ENCODE peak calls at places on chromosomes 7 and 10, in six cellular contexts. N is tibial nerve; Q is effector memory CD4-positive, alpha-beta T cell; O is activated CD8-positive, alpha-beta memory T cell treated with anti-CD3 and anti-CD28 coated beads for 24 hours; C is A172; B is AG10803. J is an unnamed sample.
A peak's percentile ranks its signal among the peaks of the same experiment; 100 is the strongest.

GRCh38 chr10:15562578-15562977 is 157.1 kb downstream of the ITGA8 start:
- DNase-seq in N (no peak), Q (no peak), O (no peak), C (no peak), B (no peak), J (no peak)

GRCh38 chr7:29563590-29564454 is at the start of gene PRR15:
- DNase-seq in N (no peak), Q (no peak), O (no peak), C (peak; percentile 12), B (no peak), J (peak; percentile 50)

GRCh38 chr7:133365892-133366291 is 113.0 kb downstream of the EXOC4 start:
- DNase-seq in N (no peak), Q (no peak), O (no peak), C (peak; percentile 21), B (peak; percentile 14), J (peak; percentile 58)

GRCh38 chr7:56537952-56538351 is 421.7 kb upstream of the NUPR2 start:
- DNase-seq in N (no peak), Q (no peak), O (no peak), C (no peak), B (no peak), J (no peak)

GRCh38 chr7:74475243-74475986 is 21.7 kb downstream of the GTF2IRD1 start:
- DNase-seq in N (no peak), Q (no peak), O (no peak), C (no peak), B (no peak), J (no peak)

GRCh38 chr7:99618726-99619125 is 2.0 kb downstream of the ZSCAN25 start:
- DNase-seq in N (no peak), Q (no peak), O (peak; percentile 26), C (peak; percentile 58), B (peak; percentile 55), J (no peak)

GRCh38 chr10:59513558-59513957 is 151.2 kb upstream of the FAM13C start:
- DNase-seq in N (no peak), Q (no peak), O (no peak), C (no peak), B (no peak), J (peak; percentile 60)

GRCh38 chr7:103524042-103524907 is 78.3 kb upstream of the SLC26A5 start:
- DNase-seq in N (no peak), Q (no peak), O (no peak), C (peak; percentile 30), B (peak; percentile 43), J (peak; percentile 63)

GRCh38 chr7:150324366-150324961 is 1.1 kb upstream of the ACTR3C start:
- DNase-seq in N (no peak), Q (no peak), O (no peak), C (no peak), B (no peak), J (peak; percentile 45)

GRCh38 chr7:95229301-95229700 is 95.0 kb downstream of the PON1 start:
- DNase-seq in N (no peak), Q (no peak), O (no peak), C (no peak), B (no peak), J (no peak)

GRCh38 chr7:139647085-139647484 is 123.6 kb downstream of the CLEC2L start:
- DNase-seq in N (no peak), Q (no peak), O (no peak), C (no peak), B (no peak), J (peak; percentile 30)

GRCh38 chr10:1359599-1359955 is 303.4 kb downstream of the WDR37 start:
- DNase-seq in N (no peak), Q (no peak), O (no peak), C (no peak), B (no peak), J (no peak)

J was measured in astrocyte of the hippocampus.